ENCODE peak calls at places on chromosome 4, in seven cellular contexts. S is ELR, Z is NCI-H1092 treated with DMSO at 0.1 percent for 48 hours, P is SW480, Y is stomach, Q is H7, M is left lung. J is an unnamed sample.

GRCh38 chr4:82248903-82249632 is 124.7 kb downstream of the HNRNPD start:
- DNase-seq in Y (no peak), P (no peak), Z (no peak), Q (no peak), S (no peak), M (no peak), J (no peak)

GRCh38 chr4:153594208-153594607 is 89.9 kb upstream of the TLR2 start:
- DNase-seq in Z (no peak), Q (no peak), P (no peak), M (no peak), Y (no peak), S (peak), J (no peak)

GRCh38 chr4:2482693-2483092 is 13.8 kb downstream of the RNF4 start:
- DNase-seq in S (no peak), P (no peak), Y (no peak), Q (no peak), Z (no peak), M (no peak), J (no peak)

GRCh38 chr4:33850503-33850902 is 2393.8 kb downstream of the ARAP2 start:
- DNase-seq in Z (no peak), P (no peak), M (no peak), Y (no peak), S (peak), Q (no peak), J (no peak)

GRCh38 chr4:156805696-156806095 is 165.9 kb downstream of the PDGFC start:
- DNase-seq in S (no peak), M (no peak), Y (no peak), Q (no peak), P (no peak), Z (no peak), J (no peak)

GRCh38 chr4:105896984-105897760 is 1.9 kb downstream of the NPNT start:
- DNase-seq in Z (no peak), S (no peak), M (no peak), P (no peak), Q (peak), Y (no peak), J (no peak)

GRCh38 chr4:140427104-140427918 is at the start of gene CLGN:
- DNase-seq in S (peak), P (peak), Q (peak), Z (peak), Y (peak), M (peak), J (peak)

GRCh38 chr4:173346074-173346473 is 11.9 kb upstream of the HMGB2 start:
- DNase-seq in S (peak), Q (no peak), Y (no peak), M (no peak), P (no peak), Z (no peak), J (peak)

GRCh38 chr4:89617256-89617655 is 219.7 kb downstream of the SNCA start:
- DNase-seq in P (no peak), M (no peak), Q (no peak), Z (no peak), Y (no peak), S (no peak), J (no peak)

GRCh38 chr4:3387943-3388348 is 53.8 kb upstream of the HGFAC start:
- DNase-seq in P (no peak), S (peak), Y (peak), Q (peak), M (peak), Z (no peak), J (no peak)

GRCh38 chr4:154549894-154550790 is at the start of gene PLRG1:
- DNase-seq in Z (peak), Y (peak), S (peak), P (peak), Q (peak), M (peak), J (peak)

GRCh38 chr4:150664935-150665334 is 83.0 kb downstream of the MAB21L2 start:
- DNase-seq in Z (no peak), M (no peak), P (no peak), Y (no peak), Q (no peak), S (peak), J (peak)

GRCh38 chr4:15078682-15079642 is 76.7 kb downstream of the CPEB2 start:
- DNase-seq in Z (no peak), S (peak), Y (no peak), Q (no peak), M (no peak), P (no peak), J (no peak)

GRCh38 chr4:80096175-80096850 is 23.3 kb upstream of the ANTXR2 start:
- DNase-seq in S (no peak), Z (no peak), P (no peak), Q (no peak), Y (no peak), M (no peak), J (no peak)

GRCh38 chr4:177484613-177485021 is 42.4 kb upstream of the AGA start:
- DNase-seq in Y (no peak), P (peak), S (peak), Z (no peak), Q (no peak), M (no peak), J (no peak)

GRCh38 chr4:80361329-80361900 is 25.9 kb downstream of the CFAP299 start:
- DNase-seq in S (peak), Q (peak), M (no peak), Y (no peak), Z (peak), P (peak), J (peak)

GRCh38 chr4:13865871-13866669 is 238.5 kb upstream of the BOD1L1 start:
- DNase-seq in M (no peak), Y (no peak), Z (peak), Q (no peak), P (no peak), S (peak), J (no peak)

GRCh38 chr4:65845169-65845568 is 174.9 kb upstream of the EPHA5 start:
- DNase-seq in P (no peak), M (no peak), Y (no peak), Q (no peak), S (no peak), Z (no peak), J (no peak)